ENCODE peak calls at places on chromosomes 5 and 9, in five cellular contexts. A is choroid plexus epithelial cell, B is heart right ventricle, Q is Peyer's patch, N is adipocyte. I is an unnamed sample.

GRCh38 chr9:87670572-87671264 is 55.2 kb upstream of the CTSL start:
- DNase-seq in B (no peak), Q (no peak), A (no peak), N (no peak), I (no peak)

GRCh38 chr9:35645736-35646582 is 4.8 kb downstream of the SIT1 start:
- DNase-seq in N (peak; percentile 56), Q (peak; percentile 76), A (peak; percentile 54), B (no peak), I (no peak)

GRCh38 chr5:76811214-76811613 is 7.6 kb upstream of the F2RL1 start:
- DNase-seq in B (no peak), A (peak; percentile 48), Q (no peak), N (no peak), I (no peak)

GRCh38 chr9:115997923-115998322 is 155.7 kb upstream of the PAPPA start:
- DNase-seq in A (peak; percentile 87), B (no peak), N (peak; percentile 62), Q (no peak), I (no peak)

GRCh38 chr5:32505718-32506117 is 61.2 kb upstream of the ZFR start:
- DNase-seq in B (no peak), N (peak; percentile 94), Q (no peak), A (peak; percentile 76), I (peak; percentile 28)

GRCh38 chr5:133200256-133200655 is 148.4 kb downstream of the HSPA4 start:
- DNase-seq in B (no peak), N (no peak), Q (no peak), A (no peak), I (no peak)

GRCh38 chr5:62309107-62309506 is 3.1 kb downstream of the KIF2A start:
- DNase-seq in Q (no peak), A (no peak), N (no peak), B (no peak), I (no peak)

GRCh38 chr9:98057095-98057799 is 715 bp downstream of the NANS start:
- DNase-seq in N (no peak), B (no peak), A (peak; percentile 23), Q (no peak), I (no peak)

GRCh38 chr5:124057161-124057814 is 545.3 kb downstream of the CSNK1G3 start:
- DNase-seq in Q (peak; percentile 63), A (peak; percentile 7), B (peak; percentile 11), N (no peak), I (no peak)

GRCh38 chr5:134427540-134428041 is 15.9 kb upstream of the CDKN2AIPNL start:
- DNase-seq in Q (no peak), N (no peak), A (no peak), B (no peak), I (peak; percentile 6)

GRCh38 chr5:36366883-36367282 is 65.2 kb upstream of the RANBP3L start:
- DNase-seq in A (peak; percentile 61), B (no peak), Q (no peak), N (peak; percentile 40), I (no peak)

GRCh38 chr5:178143901-178144300 is 9.8 kb downstream of the NHP2 start:
- DNase-seq in B (peak; percentile 70), Q (no peak), N (no peak), A (peak; percentile 76), I (peak; percentile 57)

GRCh38 chr9:112273826-112274225 is 59.6 kb downstream of the PTBP3 start:
- DNase-seq in Q (no peak), A (no peak), N (peak; percentile 23), B (no peak), I (no peak)
- H3K4me3 ChIP-seq in Q (no peak overlapping the region), A (no peak overlapping the region), N (no peak overlapping the region), B (no peak overlapping the region), I (no peak overlapping the region)

DNA sequence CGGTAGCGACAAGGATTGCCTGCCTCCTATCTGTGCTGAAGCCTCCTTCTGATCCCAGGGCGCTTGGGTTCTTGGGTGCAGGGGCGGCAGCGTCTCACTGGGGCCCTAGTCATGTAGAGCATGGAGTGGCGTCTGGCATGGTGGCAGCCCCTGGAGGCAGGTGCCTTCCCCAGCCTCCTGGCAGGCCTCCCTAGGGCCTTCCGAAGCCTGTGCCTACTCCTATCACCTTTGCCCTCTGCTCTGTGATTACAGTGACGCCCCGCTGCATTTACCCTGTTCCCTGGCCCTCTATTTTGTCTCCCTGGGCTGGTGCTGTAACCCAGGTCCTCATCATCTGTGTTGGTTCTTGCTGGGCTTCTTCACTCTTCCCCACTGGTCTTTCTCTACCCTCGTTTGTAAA is 3.8 kb downstream of the SRD5A1 start:
- DNase-seq in A (no peak), Q (no peak), B (no peak), N (no peak), I (no peak)
- H3K4me3 ChIP-seq in A (no peak overlapping the region), Q (no peak overlapping the region), B (no peak overlapping the region), N (no peak overlapping the region), I (no peak overlapping the region)

GRCh38 chr5:81853005-81853357 is 102.1 kb upstream of the SSBP2 start:
- DNase-seq in N (no peak), Q (no peak), A (no peak), B (no peak), I (no peak)
- H3K4me3 ChIP-seq in N (peak overlapping the region; percentile 75), Q (no peak overlapping the region), A (peak overlapping the region; percentile 36), B (peak overlapping the region; percentile 61), I (peak overlapping the region; percentile 71)

GRCh38 chr5:67011422-67011821 is 185.2 kb downstream of the CD180 start:
- DNase-seq in Q (no peak), N (no peak), A (no peak), B (no peak), I (no peak)
- H3K4me3 ChIP-seq in Q (no peak overlapping the region), N (peak overlapping the region; percentile 51), A (no peak overlapping the region), B (no peak overlapping the region), I (peak overlapping the region; percentile 81)

GRCh38 chr5:109929371-109929770 is 239.6 kb downstream of the MAN2A1 start:
- DNase-seq in A (no peak), B (no peak), N (no peak), Q (no peak), I (no peak)

GRCh38 chr5:109936091-109936490 is 246.4 kb downstream of the MAN2A1 start:
- DNase-seq in N (no peak), Q (no peak), A (peak; percentile 37), B (no peak), I (no peak)

GRCh38 chr5:109927639-109928038 is 237.9 kb downstream of the MAN2A1 start:
- DNase-seq in A (no peak), B (no peak), Q (no peak), N (no peak), I (no peak)

GRCh38 chr5:109928046-109928445 is 238.3 kb downstream of the MAN2A1 start:
- DNase-seq in Q (no peak), A (no peak), B (no peak), N (no peak), I (no peak)

GRCh38 chr5:109931049-109931448 is 241.3 kb downstream of the MAN2A1 start:
- DNase-seq in B (no peak), A (no peak), N (no peak), Q (no peak), I (no peak)
- H3K4me3 ChIP-seq in B (no peak overlapping the region), A (no peak overlapping the region), N (no peak overlapping the region), Q (no peak overlapping the region), I (no peak overlapping the region)

DNA sequence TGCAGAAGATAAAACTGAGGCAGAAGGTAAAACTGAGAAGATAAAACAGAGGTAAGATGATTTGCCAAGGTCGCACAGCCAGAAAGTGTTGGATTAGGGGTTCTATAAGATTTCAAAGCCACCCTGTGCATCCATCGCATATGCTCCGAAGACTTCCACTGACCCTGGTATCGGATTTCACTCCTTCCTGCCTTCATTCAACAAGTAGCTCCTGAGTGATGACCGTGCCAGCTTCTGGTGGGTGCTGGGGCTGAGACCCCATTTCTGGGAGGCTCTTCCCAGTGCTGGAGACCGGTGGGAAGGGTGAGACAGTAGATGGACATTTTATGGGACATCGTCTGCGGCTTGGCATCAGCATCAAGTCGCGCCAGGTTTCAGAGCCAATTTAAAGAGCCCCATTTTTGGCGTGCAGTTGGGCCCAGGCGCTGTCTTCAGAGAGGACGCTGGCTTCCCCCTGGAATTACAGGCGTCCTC is 53.7 kb upstream of the DAB2IP start:
- DNase-seq in N (no peak), B (no peak), Q (no peak), A (no peak), I (no peak)
- H3K4me3 ChIP-seq in N (no peak overlapping the region), B (peak overlapping the region; percentile 86), Q (no peak overlapping the region), A (no peak overlapping the region), I (peak overlapping the region; percentile 86)

I was measured in psoas muscle.